ENCODE peak calls at places on chromosome 18, in four cellular contexts. R is fibroblast of lung, H is upper lobe of left lung, I is cardiac muscle cell. S is an unnamed sample.

GRCh38 chr18:77811510-77811909 is 561.9 kb downstream of the GALR1 start:
- DNase-seq in R (no peak), H (no peak), I (no peak), S (no peak)

GRCh38 chr18:43705850-43706249 is 428.6 kb upstream of the SYT4 start:
- DNase-seq in R (no peak), H (no peak), I (no peak), S (no peak)

GRCh38 chr18:77112161-77112801 is 20.3 kb downstream of the MBP start:
- DNase-seq in R (no peak), H (peak), I (no peak), S (no peak)

GRCh38 chr18:2905802-2906521 is 59.2 kb downstream of the EMILIN2 start:
- DNase-seq in R (peak), H (peak), I (peak), S (no peak)

GRCh38 chr18:61572871-61573270 is 239.6 kb downstream of the CDH20 start:
- DNase-seq in R (peak), H (no peak), I (no peak), S (no peak)

GRCh38 chr18:35582899-35583558 is 1.5 kb downstream of the GALNT1 start:
- DNase-seq in R (peak), H (no peak), I (peak), S (no peak)

GRCh38 chr18:50726960-50727589 is 92.7 kb downstream of the MRO start:
- DNase-seq in R (no peak), H (no peak), I (no peak), S (no peak)

GRCh38 chr18:53458944-53459580 is 765.4 kb downstream of the MBD2 start:
- DNase-seq in R (peak), H (no peak), I (peak), S (no peak)

GRCh38 chr18:76975577-76976110 is 153.3 kb downstream of the ZNF236 start:
- DNase-seq in R (no peak), H (no peak), I (no peak), S (no peak)

GRCh38 chr18:55501594-55502345 is 86.2 kb downstream of the TCF4 start:
- DNase-seq in R (peak), H (no peak), I (no peak), S (no peak)

GRCh38 chr18:37565985-37566478 is 434 bp upstream of the CELF4 start:
- DNase-seq in R (peak), H (peak), I (peak), S (peak)

GRCh38 chr18:54149078-54149697 is 75.3 kb downstream of the MBD2 start:
- DNase-seq in R (peak), H (no peak), I (peak), S (no peak)

GRCh38 chr18:75784413-75784812 is 356.9 kb upstream of the SMIM21 start:
- DNase-seq in R (no peak), H (no peak), I (no peak), S (no peak)

GRCh38 chr18:51068111-51068510 is 38.1 kb downstream of the SMAD4 start:
- DNase-seq in R (peak), H (no peak), I (peak), S (no peak)

GRCh38 chr18:33804258-33804657 is 226.2 kb downstream of the ASXL3 start:
- DNase-seq in R (peak), H (no peak), I (peak), S (no peak)

GRCh38 chr18:55605820-55606252 is 17.8 kb upstream of the TCF4 start:
- DNase-seq in R (no peak), H (no peak), I (no peak), S (no peak)

GRCh38 chr18:62617793-62618591 is 95.2 kb downstream of the ZCCHC2 start:
- DNase-seq in R (no peak), H (no peak), I (peak), S (no peak)

GRCh38 chr18:12455511-12455910 is 47.8 kb downstream of the PRELID3A start:
- DNase-seq in R (peak), H (no peak), I (peak), S (no peak)

GRCh38 chr18:74622079-74622478 is 24.4 kb downstream of the ZNF407 start:
- DNase-seq in R (no peak), H (no peak), I (no peak), S (no peak)

GRCh38 chr18:21146016-21146415 is 34.4 kb upstream of the ROCK1 start:
- DNase-seq in R (no peak), H (no peak), I (peak), S (no peak)

GRCh38 chr18:6917082-6917481 is 187.6 kb downstream of the ARHGAP28 start:
- DNase-seq in R (no peak), H (no peak), I (no peak), S (no peak)

GRCh38 chr18:70452501-70452900 is 163.7 kb downstream of the SOCS6 start:
- DNase-seq in R (no peak), H (peak), I (no peak), S (no peak)

GRCh38 chr18:31736630-31737029 is 24.1 kb downstream of the SLC25A52 start:
- DNase-seq in R (no peak), H (no peak), I (no peak), S (no peak)

GRCh38 chr18:63178526-63178880 is 141.1 kb downstream of the BCL2 start:
- DNase-seq in R (no peak), H (no peak), I (peak), S (no peak)

GRCh38 chr18:26703170-26703933 is 155.0 kb upstream of the KCTD1 start:
- DNase-seq in R (no peak), H (no peak), I (no peak), S (no peak)

GRCh38 chr18:74060511-74061028 is 87.1 kb downstream of the FBXO15 start:
- DNase-seq in R (no peak), H (no peak), I (no peak), S (no peak)

GRCh38 chr18:67072789-67073188 is 443.7 kb downstream of the DSEL start:
- DNase-seq in R (no peak), H (no peak), I (no peak), S (no peak)

GRCh38 chr18:75253043-75253442 is 42.4 kb downstream of the TSHZ1 start:
- DNase-seq in R (no peak), H (no peak), I (no peak), S (no peak)

GRCh38 chr18:69399253-69399652 is 1.4 kb upstream of the DOK6 start:
- DNase-seq in R (no peak), H (no peak), I (peak), S (no peak)

GRCh38 chr18:7926526-7926925 is 359.4 kb downstream of the PTPRM start:
- DNase-seq in R (no peak), H (no peak), I (no peak), S (no peak)
- TF ChIP-seq CTCF in R (no peak), H (no peak), I (no peak), S (peak)

DNA sequence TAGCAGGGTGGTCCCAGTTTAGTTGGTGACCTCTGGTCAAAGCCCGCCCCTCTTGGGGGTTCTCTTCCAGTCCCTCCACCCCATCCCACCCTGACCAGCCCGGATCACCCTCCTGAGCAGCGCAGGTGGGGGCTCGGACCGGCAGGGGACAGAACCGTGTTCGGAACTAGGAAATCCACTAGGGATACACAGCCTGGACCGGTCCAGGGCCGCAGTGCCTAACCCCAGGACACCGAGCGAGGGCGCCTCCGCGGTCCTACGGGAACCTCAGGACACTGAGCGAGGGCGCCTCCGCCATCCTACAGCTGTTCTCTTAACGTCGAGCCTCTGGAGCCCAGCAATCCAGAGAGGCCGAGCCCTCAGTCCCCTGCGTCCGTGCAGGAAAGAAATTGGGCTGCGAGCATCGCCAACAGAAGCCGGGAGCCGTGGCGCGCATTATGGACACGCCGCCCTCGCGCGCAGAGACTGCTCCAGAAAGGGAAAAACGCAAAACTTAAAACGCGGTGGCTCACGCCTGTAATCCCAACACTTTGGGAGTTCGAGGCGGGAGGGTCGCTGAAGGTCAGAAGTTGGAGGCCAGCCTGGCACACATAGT is 8.5 kb downstream of the RAX start:
- DNase-seq in R (no peak), H (peak), I (no peak), S (no peak)
- TF ChIP-seq CTCF in R (no peak), H (no peak), I (no peak), S (no peak)

DNA sequence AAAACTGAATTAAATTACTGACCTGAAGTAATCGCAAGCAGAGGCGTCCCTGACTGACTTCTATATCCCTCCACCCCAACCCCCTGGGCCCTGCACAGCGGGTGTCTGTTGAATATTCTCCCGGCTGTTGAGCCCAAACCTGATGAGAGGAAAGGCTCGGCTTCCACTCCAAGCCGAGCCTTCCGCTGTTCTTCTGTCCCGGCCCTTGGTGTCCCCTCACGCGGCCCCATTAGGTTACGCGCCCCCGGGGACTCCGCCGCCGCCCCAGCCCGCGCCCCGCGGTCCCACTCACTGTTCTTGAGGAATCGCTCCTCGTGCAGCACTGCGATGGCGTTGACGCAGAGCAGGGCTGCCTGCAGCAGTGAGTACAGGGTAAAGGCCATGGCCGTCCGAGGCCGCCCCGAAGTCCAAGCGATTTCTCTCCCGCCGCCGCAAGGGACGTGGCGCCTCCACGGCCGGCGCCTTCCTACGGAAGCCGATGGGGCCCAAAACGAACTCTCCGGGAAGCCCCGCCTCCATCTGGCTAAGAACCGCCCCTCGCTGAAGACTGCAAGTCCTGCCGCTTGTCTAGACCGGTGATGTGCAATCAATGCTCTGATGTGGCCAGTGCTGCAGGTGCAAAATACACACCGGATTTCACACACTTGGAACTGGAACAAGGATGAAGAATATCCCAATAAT is at the start of gene IER3IP1:
- DNase-seq in R (peak), H (peak), I (peak), S (peak)
- TF ChIP-seq CTCF in R (no peak), H (no peak), I (no peak), S (peak)

GRCh38 chr18:58316943-58317342 is 272.9 kb downstream of the NEDD4L start:
- DNase-seq in R (no peak), H (no peak), I (no peak), S (no peak)
- TF ChIP-seq CTCF in R (no peak), H (no peak), I (no peak), S (no peak)

GRCh38 chr18:8450013-8450412 is 159.2 kb upstream of the RAB12 start:
- DNase-seq in R (no peak), H (no peak), I (peak), S (no peak)
- TF ChIP-seq CTCF in R (peak), H (peak), I (peak), S (peak)

GRCh38 chr18:49566217-49566616 is 4.4 kb downstream of the LIPG start:
- DNase-seq in R (peak), H (no peak), I (peak), S (no peak)
- TF ChIP-seq CTCF in R (no peak), H (no peak), I (no peak), S (no peak)

DNA sequence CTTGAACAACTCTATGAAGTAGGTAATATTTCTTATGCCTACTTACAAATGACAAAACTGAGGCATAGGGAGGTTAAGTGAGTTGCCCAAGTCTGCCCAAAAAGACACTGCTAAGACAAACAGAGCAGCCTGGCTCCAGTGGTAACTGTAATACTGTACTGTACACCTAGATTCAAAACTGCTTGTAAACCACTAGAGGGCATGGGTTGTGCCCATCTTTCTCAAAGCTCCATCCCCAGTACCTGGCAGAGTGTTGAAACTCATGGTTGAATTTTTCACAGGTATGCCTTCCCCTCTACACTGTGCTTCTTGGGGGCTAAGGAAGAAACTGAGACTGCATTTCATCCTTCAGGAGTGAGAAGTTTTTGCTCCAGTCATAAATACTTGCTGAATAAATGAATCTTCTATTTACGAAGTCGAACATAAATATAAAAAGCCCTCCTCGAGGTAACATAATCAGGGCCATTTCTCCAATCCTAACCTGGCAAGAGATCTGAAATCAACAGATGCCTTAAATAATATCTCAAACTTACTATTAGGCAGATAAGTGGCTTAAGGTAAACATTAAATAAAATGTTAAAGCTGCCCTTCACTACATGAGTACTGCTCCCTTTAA is 2.0 kb downstream of the PPP4R1 start:
- DNase-seq in R (peak), H (no peak), I (peak), S (no peak)
- TF ChIP-seq CTCF in R (peak), H (peak), I (peak), S (peak)

GRCh38 chr18:24015897-24016631 is 1.5 kb downstream of the TTC39C start:
- DNase-seq in R (no peak), H (no peak), I (no peak), S (no peak)

GRCh38 chr18:24014986-24015896 is 687 bp downstream of the TTC39C start:
- DNase-seq in R (peak), H (peak), I (peak), S (peak)

GRCh38 chr18:24014062-24014985 is at the start of gene TTC39C:
- DNase-seq in R (peak), H (peak), I (peak), S (peak)

GRCh38 chr18:24018299-24018910 is 3.9 kb downstream of the TTC39C start:
- DNase-seq in R (no peak), H (no peak), I (no peak), S (no peak)

DNA sequence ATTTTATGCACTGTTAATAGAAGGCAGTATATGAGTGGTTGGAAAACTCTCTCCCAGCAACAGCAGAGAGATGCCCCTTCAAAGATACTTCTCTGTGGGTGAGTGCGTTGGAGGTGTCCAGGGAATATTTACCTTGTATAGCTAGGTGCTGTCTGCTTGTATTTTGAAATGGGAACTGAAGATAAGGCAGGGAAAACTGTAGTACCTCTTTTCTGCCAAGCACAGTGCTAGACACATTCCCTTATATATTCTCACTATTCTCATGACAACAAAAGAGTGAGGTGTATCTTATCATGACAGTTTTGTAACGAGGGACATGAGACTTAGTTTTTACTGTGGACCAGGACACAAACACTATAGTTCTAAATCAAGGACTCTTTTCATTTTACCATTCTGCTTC is 2.1 kb downstream of the TTC39C start:
- DNase-seq in R (no peak), H (no peak), I (no peak), S (no peak)
- TF ChIP-seq CTCF in R (peak), H (no peak), I (peak), S (peak)

S was measured in type B pancreatic cell.